ENCODE peak calls at places on chromosomes 6 and 20, in five cellular contexts. One of them, this sample, is unnamed.

GRCh38 chr6:122753688-122754056 is 25.8 kb upstream of the FABP7 start:
- DNase-seq in heart right ventricle: no peak
- DNase-seq in CD8-positive, alpha-beta T cell: no peak
- DNase-seq in astrocyte of the spinal cord: peak; percentile 60
- DNase-seq in progenitor cell of endocrine pancreas: no peak
- DNase-seq in this sample: no peak

GRCh38 chr6:142838821-142839685 is 105.9 kb downstream of the HIVEP2 start:
- DNase-seq in heart right ventricle: no peak
- DNase-seq in CD8-positive, alpha-beta T cell: no peak
- DNase-seq in astrocyte of the spinal cord: peak; percentile 53
- DNase-seq in progenitor cell of endocrine pancreas: no peak
- DNase-seq in this sample: no peak

GRCh38 chr6:125793280-125793679 is 2.5 kb downstream of the NCOA7 start:
- DNase-seq in heart right ventricle: no peak
- DNase-seq in CD8-positive, alpha-beta T cell: no peak
- DNase-seq in astrocyte of the spinal cord: no peak
- DNase-seq in progenitor cell of endocrine pancreas: no peak
- DNase-seq in this sample: no peak

GRCh38 chr20:2967841-2968240 is 75.6 kb upstream of the GNRH2 start:
- DNase-seq in heart right ventricle: no peak
- DNase-seq in CD8-positive, alpha-beta T cell: no peak
- DNase-seq in astrocyte of the spinal cord: no peak
- DNase-seq in progenitor cell of endocrine pancreas: no peak
- DNase-seq in this sample: no peak

GRCh38 chr6:7215798-7216231 is 97.2 kb downstream of the SSR1 start:
- DNase-seq in heart right ventricle: no peak
- DNase-seq in CD8-positive, alpha-beta T cell: no peak
- DNase-seq in astrocyte of the spinal cord: no peak
- DNase-seq in progenitor cell of endocrine pancreas: no peak
- DNase-seq in this sample: no peak

GRCh38 chr6:39137235-39137634 is 22.2 kb upstream of the SAYSD1 start:
- DNase-seq in heart right ventricle: no peak
- DNase-seq in CD8-positive, alpha-beta T cell: no peak
- DNase-seq in astrocyte of the spinal cord: peak; percentile 7
- DNase-seq in progenitor cell of endocrine pancreas: peak; percentile 65
- DNase-seq in this sample: no peak

GRCh38 chr20:58633161-58634035 is 17.7 kb upstream of the STX16 start:
- DNase-seq in heart right ventricle: no peak
- DNase-seq in CD8-positive, alpha-beta T cell: no peak
- DNase-seq in astrocyte of the spinal cord: no peak
- DNase-seq in progenitor cell of endocrine pancreas: no peak
- DNase-seq in this sample: no peak

GRCh38 chr6:40733290-40733689 is 146.1 kb upstream of the LRFN2 start:
- DNase-seq in heart right ventricle: no peak
- DNase-seq in CD8-positive, alpha-beta T cell: no peak
- DNase-seq in astrocyte of the spinal cord: peak; percentile 12
- DNase-seq in progenitor cell of endocrine pancreas: no peak
- DNase-seq in this sample: no peak

GRCh38 chr20:1324598-1325172 is 4.3 kb downstream of the SDCBP2 start:
- DNase-seq in heart right ventricle: no peak
- DNase-seq in CD8-positive, alpha-beta T cell: peak; percentile 55
- DNase-seq in astrocyte of the spinal cord: peak; percentile 67
- DNase-seq in progenitor cell of endocrine pancreas: no peak
- DNase-seq in this sample: peak; percentile 21

GRCh38 chr6:39228992-39229767 is at the start of gene KCNK5:
- DNase-seq in heart right ventricle: peak; percentile 67
- DNase-seq in CD8-positive, alpha-beta T cell: peak; percentile 65
- DNase-seq in astrocyte of the spinal cord: peak; percentile 7
- DNase-seq in progenitor cell of endocrine pancreas: peak; percentile 68
- DNase-seq in this sample: peak; percentile 85

GRCh38 chr20:1934578-1935573 is 39.7 kb downstream of the SIRPA start:
- DNase-seq in heart right ventricle: peak; percentile 73
- DNase-seq in CD8-positive, alpha-beta T cell: no peak
- DNase-seq in astrocyte of the spinal cord: peak; percentile 38
- DNase-seq in progenitor cell of endocrine pancreas: no peak
- DNase-seq in this sample: no peak

GRCh38 chr6:138001750-138002349 is 105.4 kb downstream of the PERP start:
- DNase-seq in heart right ventricle: no peak
- DNase-seq in CD8-positive, alpha-beta T cell: peak; percentile 45
- DNase-seq in astrocyte of the spinal cord: peak; percentile 64
- DNase-seq in progenitor cell of endocrine pancreas: no peak
- DNase-seq in this sample: peak; percentile 56

GRCh38 chr6:169252805-169253189 is 849 bp downstream of the THBS2 start:
- DNase-seq in heart right ventricle: no peak
- DNase-seq in CD8-positive, alpha-beta T cell: no peak
- DNase-seq in astrocyte of the spinal cord: peak; percentile 37
- DNase-seq in progenitor cell of endocrine pancreas: no peak
- DNase-seq in this sample: no peak

GRCh38 chr6:33175436-33176069 is 16.7 kb downstream of the COL11A2 start:
- DNase-seq in heart right ventricle: no peak
- DNase-seq in CD8-positive, alpha-beta T cell: no peak
- DNase-seq in astrocyte of the spinal cord: no peak
- DNase-seq in progenitor cell of endocrine pancreas: no peak
- DNase-seq in this sample: no peak
- TF ChIP-seq CTCF in heart right ventricle: no peak
- TF ChIP-seq CTCF in CD8-positive, alpha-beta T cell: no peak
- TF ChIP-seq CTCF in astrocyte of the spinal cord: peak; percentile 9
- TF ChIP-seq CTCF in progenitor cell of endocrine pancreas: no peak
- TF ChIP-seq CTCF in this sample: no peak

DNA sequence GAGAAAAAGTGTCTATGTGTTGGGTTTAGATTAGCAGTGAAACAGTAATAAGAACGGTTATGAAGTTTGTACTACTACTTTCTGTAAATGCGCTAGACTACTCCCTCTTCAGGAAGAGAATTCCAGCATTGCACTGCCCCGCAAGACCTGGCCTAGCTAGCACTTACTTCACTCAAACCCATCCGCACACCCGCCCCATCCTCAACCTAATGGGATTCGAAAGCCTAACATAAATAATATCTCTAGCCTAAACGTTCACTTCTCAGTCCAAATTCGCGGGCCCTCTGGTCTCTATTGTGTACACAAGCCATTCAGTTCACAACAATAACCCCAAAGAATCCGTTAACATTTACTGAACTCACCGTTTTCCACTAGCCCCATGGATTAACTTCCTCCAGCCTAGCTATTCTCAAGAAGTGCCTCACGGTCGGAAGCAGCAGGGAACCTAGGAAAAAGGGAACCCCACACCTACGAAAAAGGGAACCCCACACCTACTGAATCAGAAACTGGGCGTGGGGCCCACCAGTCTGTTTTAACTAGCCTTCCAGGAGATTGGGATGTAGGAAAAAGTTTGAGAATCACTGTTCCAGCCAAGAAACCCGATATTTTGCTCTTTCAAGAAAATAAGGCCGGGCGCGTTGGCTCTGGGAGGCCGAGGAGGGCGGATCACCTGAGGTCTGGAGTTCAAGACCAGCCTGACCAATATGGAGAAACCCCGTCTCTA is 45.4 kb upstream of the BTN3A2 start:
- DNase-seq in heart right ventricle: no peak
- DNase-seq in CD8-positive, alpha-beta T cell: no peak
- DNase-seq in astrocyte of the spinal cord: no peak
- DNase-seq in progenitor cell of endocrine pancreas: no peak
- DNase-seq in this sample: no peak
- TF ChIP-seq CTCF in heart right ventricle: no peak
- TF ChIP-seq CTCF in CD8-positive, alpha-beta T cell: no peak
- TF ChIP-seq CTCF in astrocyte of the spinal cord: peak; percentile 12
- TF ChIP-seq CTCF in progenitor cell of endocrine pancreas: no peak
- TF ChIP-seq CTCF in this sample: no peak

DNA sequence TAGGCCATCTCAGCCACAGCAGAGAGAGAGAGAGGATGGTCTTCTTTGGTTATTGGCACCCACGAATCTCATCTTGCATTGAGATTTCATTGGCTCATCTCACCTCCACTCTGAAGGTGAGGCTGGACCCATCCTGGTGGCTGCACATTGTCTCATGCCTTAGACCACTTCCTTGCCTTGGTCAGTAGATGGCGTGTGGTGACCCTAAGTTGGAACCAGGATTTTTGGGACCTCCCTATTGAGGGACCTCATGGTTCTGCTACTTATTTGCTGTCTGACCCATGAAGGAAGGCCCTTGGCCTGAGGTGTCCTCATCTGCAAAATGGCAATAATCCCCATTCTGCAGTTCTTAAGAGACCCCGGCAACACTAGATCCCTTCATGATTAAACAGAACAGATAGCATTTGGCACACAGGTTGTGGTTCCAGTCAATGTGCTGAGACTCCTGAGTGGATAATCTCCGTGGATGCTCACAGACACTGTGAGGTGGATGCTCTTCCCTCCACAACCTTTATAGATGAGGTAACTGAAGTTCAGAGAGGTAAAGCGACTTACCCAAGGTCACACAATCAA is 21.5 kb upstream of the AAR2 start:
- DNase-seq in heart right ventricle: no peak
- DNase-seq in CD8-positive, alpha-beta T cell: no peak
- DNase-seq in astrocyte of the spinal cord: peak; percentile 25
- DNase-seq in progenitor cell of endocrine pancreas: no peak
- DNase-seq in this sample: peak; percentile 63
- TF ChIP-seq CTCF in heart right ventricle: no peak
- TF ChIP-seq CTCF in CD8-positive, alpha-beta T cell: no peak
- TF ChIP-seq CTCF in astrocyte of the spinal cord: peak; percentile 76
- TF ChIP-seq CTCF in progenitor cell of endocrine pancreas: peak; percentile 56
- TF ChIP-seq CTCF in this sample: peak; percentile 65

DNA sequence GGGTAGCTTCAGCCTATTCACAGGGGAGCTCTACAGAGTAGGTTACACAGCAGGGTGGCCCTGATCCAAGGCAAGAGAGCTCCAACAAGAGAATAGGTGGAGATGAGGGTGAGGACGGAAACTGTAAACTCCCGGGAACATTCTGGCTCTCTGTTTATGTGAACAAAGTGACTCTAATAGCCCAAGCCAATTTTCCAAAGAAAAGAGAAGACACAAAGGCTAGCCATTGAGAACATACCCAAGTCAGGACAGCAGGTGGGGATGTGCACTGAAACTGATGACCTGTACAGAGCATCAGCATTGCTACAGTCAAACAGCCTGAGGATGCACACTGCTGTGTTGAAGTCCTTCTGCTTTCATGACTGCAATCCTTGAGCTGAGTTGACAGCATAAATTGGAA is 136.0 kb upstream of the TOP1 start:
- DNase-seq in heart right ventricle: no peak
- DNase-seq in CD8-positive, alpha-beta T cell: no peak
- DNase-seq in astrocyte of the spinal cord: no peak
- DNase-seq in progenitor cell of endocrine pancreas: no peak
- DNase-seq in this sample: no peak
- TF ChIP-seq CTCF in heart right ventricle: no peak
- TF ChIP-seq CTCF in CD8-positive, alpha-beta T cell: no peak
- TF ChIP-seq CTCF in astrocyte of the spinal cord: no peak
- TF ChIP-seq CTCF in progenitor cell of endocrine pancreas: no peak
- TF ChIP-seq CTCF in this sample: no peak

DNA sequence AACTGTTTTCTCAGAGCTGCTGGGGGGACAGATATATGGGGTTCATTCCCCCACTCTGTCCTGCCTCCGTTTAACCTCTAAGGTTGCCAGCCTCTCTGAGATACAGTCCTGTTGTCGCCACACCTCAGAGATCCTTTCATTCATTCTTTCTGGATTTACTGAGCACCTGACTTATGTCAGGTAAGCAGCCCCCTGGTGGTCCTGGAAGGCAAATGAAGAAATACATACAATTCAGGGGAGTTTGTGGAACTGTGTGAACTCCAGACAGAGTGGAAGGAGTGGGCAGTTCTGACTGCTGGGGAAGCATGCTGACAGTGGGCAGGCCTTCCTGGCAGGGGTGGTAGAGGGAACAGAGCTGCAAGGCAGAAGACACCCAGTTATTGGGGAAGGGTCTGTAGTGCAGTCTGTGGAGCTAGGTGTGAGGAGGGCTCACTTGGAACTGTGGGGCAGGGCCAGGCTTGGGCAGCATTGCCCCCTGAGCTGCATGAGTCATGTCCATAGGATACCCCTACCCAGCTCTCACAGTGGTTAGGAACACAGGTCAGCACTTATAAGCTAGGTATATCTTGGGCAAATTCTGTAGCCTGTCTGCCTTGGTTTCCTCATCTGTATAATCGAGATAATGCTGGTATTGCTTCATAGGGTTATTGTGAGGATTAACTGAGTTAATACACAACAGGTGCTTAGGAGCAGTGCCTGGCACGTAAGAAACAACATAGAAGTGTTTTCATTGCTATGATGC is 12.8 kb upstream of the SGK2 start:
- DNase-seq in heart right ventricle: no peak
- DNase-seq in CD8-positive, alpha-beta T cell: no peak
- DNase-seq in astrocyte of the spinal cord: no peak
- DNase-seq in progenitor cell of endocrine pancreas: no peak
- DNase-seq in this sample: no peak
- TF ChIP-seq CTCF in heart right ventricle: no peak
- TF ChIP-seq CTCF in CD8-positive, alpha-beta T cell: no peak
- TF ChIP-seq CTCF in astrocyte of the spinal cord: no peak
- TF ChIP-seq CTCF in progenitor cell of endocrine pancreas: no peak
- TF ChIP-seq CTCF in this sample: no peak

GRCh38 chr20:32210206-32210605 is 2.5 kb downstream of the POFUT1 start:
- DNase-seq in heart right ventricle: no peak
- DNase-seq in CD8-positive, alpha-beta T cell: no peak
- DNase-seq in astrocyte of the spinal cord: no peak
- DNase-seq in progenitor cell of endocrine pancreas: no peak
- DNase-seq in this sample: no peak
- TF ChIP-seq CTCF in heart right ventricle: no peak
- TF ChIP-seq CTCF in CD8-positive, alpha-beta T cell: no peak
- TF ChIP-seq CTCF in astrocyte of the spinal cord: no peak
- TF ChIP-seq CTCF in progenitor cell of endocrine pancreas: no peak
- TF ChIP-seq CTCF in this sample: no peak

GRCh38 chr6:16228043-16228442 is 10.3 kb upstream of the GMPR start:
- DNase-seq in heart right ventricle: no peak
- DNase-seq in CD8-positive, alpha-beta T cell: no peak
- DNase-seq in astrocyte of the spinal cord: no peak
- DNase-seq in progenitor cell of endocrine pancreas: no peak
- DNase-seq in this sample: no peak

GRCh38 chr6:16227048-16227562 is 11.3 kb upstream of the GMPR start:
- DNase-seq in heart right ventricle: no peak
- DNase-seq in CD8-positive, alpha-beta T cell: no peak
- DNase-seq in astrocyte of the spinal cord: no peak
- DNase-seq in progenitor cell of endocrine pancreas: no peak
- DNase-seq in this sample: no peak

GRCh38 chr6:16229710-16230109 is 8.7 kb upstream of the GMPR start:
- DNase-seq in heart right ventricle: no peak
- DNase-seq in CD8-positive, alpha-beta T cell: no peak
- DNase-seq in astrocyte of the spinal cord: no peak
- DNase-seq in progenitor cell of endocrine pancreas: no peak
- DNase-seq in this sample: no peak

GRCh38 chr6:16227605-16228004 is 10.8 kb upstream of the GMPR start:
- DNase-seq in heart right ventricle: no peak
- DNase-seq in CD8-positive, alpha-beta T cell: no peak
- DNase-seq in astrocyte of the spinal cord: no peak
- DNase-seq in progenitor cell of endocrine pancreas: no peak
- DNase-seq in this sample: no peak

GRCh38 chr6:16228709-16229665 is 9.4 kb upstream of the GMPR start:
- DNase-seq in heart right ventricle: no peak
- DNase-seq in CD8-positive, alpha-beta T cell: no peak
- DNase-seq in astrocyte of the spinal cord: no peak
- DNase-seq in progenitor cell of endocrine pancreas: no peak
- DNase-seq in this sample: no peak
- TF ChIP-seq CTCF in heart right ventricle: no peak
- TF ChIP-seq CTCF in CD8-positive, alpha-beta T cell: no peak
- TF ChIP-seq CTCF in astrocyte of the spinal cord: peak; percentile 9
- TF ChIP-seq CTCF in progenitor cell of endocrine pancreas: no peak
- TF ChIP-seq CTCF in this sample: no peak

DNA sequence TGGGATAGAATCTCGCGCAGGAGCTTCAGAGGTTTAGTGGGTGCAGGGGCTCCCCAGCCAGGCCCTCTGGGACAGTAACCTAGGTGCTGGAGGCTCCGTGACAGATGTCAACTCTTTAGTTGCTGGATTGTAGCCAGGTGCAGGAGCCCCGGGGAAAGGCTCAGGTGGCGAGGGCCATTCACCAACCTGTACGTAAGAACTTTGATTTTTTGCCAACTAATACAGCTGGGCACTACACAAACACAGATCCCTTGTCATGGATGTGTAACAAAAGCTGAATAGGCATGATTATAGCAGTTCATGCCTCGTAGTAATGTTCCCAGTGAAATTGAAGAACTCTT is 82.6 kb downstream of the CDC5L start:
- DNase-seq in heart right ventricle: no peak
- DNase-seq in CD8-positive, alpha-beta T cell: no peak
- DNase-seq in astrocyte of the spinal cord: no peak
- DNase-seq in progenitor cell of endocrine pancreas: no peak
- DNase-seq in this sample: no peak
- TF ChIP-seq CTCF in heart right ventricle: no peak
- TF ChIP-seq CTCF in CD8-positive, alpha-beta T cell: peak; percentile 18
- TF ChIP-seq CTCF in astrocyte of the spinal cord: no peak
- TF ChIP-seq CTCF in progenitor cell of endocrine pancreas: no peak
- TF ChIP-seq CTCF in this sample: no peak

This sample was measured in GM20000.